ENCODE peak calls at places on chromosomes 7 and 10, in four cellular contexts. W, M, I and J are unnamed samples.

GRCh38 chr10:13788701-13789447 is 202.1 kb downstream of the PRPF18 start:
- DNase-seq in W (no peak), I (no peak), M (no peak), J (no peak)

GRCh38 chr7:114533151-114533550 is 118.5 kb downstream of the FOXP2 start:
- DNase-seq in W (no peak), I (no peak), M (no peak), J (no peak)

GRCh38 chr7:102875700-102876192 is 37.1 kb upstream of the LRRC17 start:
- DNase-seq in M (no peak), I (no peak), W (no peak), J (no peak)

GRCh38 chr10:75403144-75404022 is 1.8 kb upstream of the ZNF503 start:
- DNase-seq in I (peak), M (no peak), W (peak), J (peak)

GRCh38 chr7:105796365-105796764 is 80.0 kb downstream of the ATXN7L1 start:
- DNase-seq in I (no peak), M (no peak), W (no peak), J (no peak)

GRCh38 chr10:83522456-83522855 is 616.9 kb upstream of the GHITM start:
- DNase-seq in W (no peak), M (no peak), I (no peak), J (no peak)

GRCh38 chr7:108584211-108584610 is 14.5 kb downstream of the DNAJB9 start:
- DNase-seq in I (no peak), W (no peak), M (no peak), J (no peak)

GRCh38 chr7:31782411-31782991 is 95.5 kb downstream of the PPP1R17 start:
- DNase-seq in M (no peak), W (peak), I (no peak), J (peak)

GRCh38 chr10:974038-974784 is 14.0 kb upstream of the GTPBP4 start:
- DNase-seq in M (no peak), I (peak), W (no peak), J (no peak)

GRCh38 chr7:44489955-44490350 is 505 bp downstream of the NUDCD3 start:
- DNase-seq in W (no peak), I (peak), M (no peak), J (no peak)

GRCh38 chr7:116554436-116554835 is 29.6 kb downstream of the CAV1 start:
- DNase-seq in I (no peak), M (no peak), W (no peak), J (no peak)

GRCh38 chr10:15369642-15370211 is 1.4 kb downstream of the FAM171A1 start:
- DNase-seq in M (no peak), W (peak), I (no peak), J (no peak)

GRCh38 chr7:90720970-90721768 is 125.0 kb downstream of the CDK14 start:
- DNase-seq in I (no peak), M (no peak), W (no peak), J (no peak)